ENCODE peak calls at places on chromosomes 3 and 15, in four cellular contexts. T, L, G and N are unnamed samples.

GRCh38 chr15:40782609-40783227 is 12.9 kb downstream of the C15orf62 start:
- DNase-seq in T (peak), L (no peak), G (peak), N (no peak)

GRCh38 chr15:78004919-78005634 is 72.4 kb downstream of the TBC1D2B start:
- DNase-seq in T (no peak), L (peak), G (no peak), N (peak)

GRCh38 chr3:127754411-127755304 is 67.7 kb downstream of the MGLL start:
- DNase-seq in T (no peak), L (no peak), G (no peak), N (no peak)

GRCh38 chr3:62242846-62243245 is 130.5 kb downstream of the FEZF2 start:
- DNase-seq in T (no peak), L (no peak), G (no peak), N (no peak)

GRCh38 chr3:197466586-197467399 is 89.0 kb downstream of the BDH1 start:
- DNase-seq in T (no peak), L (peak), G (no peak), N (peak)

GRCh38 chr3:57068437-57069089 is 8.1 kb downstream of the SPATA12 start:
- DNase-seq in T (peak), L (peak), G (no peak), N (peak)

GRCh38 chr3:39189648-39190269 is 2.6 kb downstream of the XIRP1 start:
- DNase-seq in T (no peak), L (peak), G (peak), N (peak)

GRCh38 chr15:72782993-72783562 is 480 bp downstream of the ADPGK start:
- DNase-seq in T (no peak), L (no peak), G (peak), N (peak)

GRCh38 chr3:10459954-10460754 is 45.2 kb downstream of the ATP2B2 start:
- DNase-seq in T (no peak), L (peak), G (peak), N (peak)

GRCh38 chr15:77630956-77631789 is 1.5 kb downstream of the LINGO1 start:
- DNase-seq in T (no peak), L (no peak), G (no peak), N (no peak)